ENCODE peak calls at places on chromosome 7, in six cellular contexts. One of them, this sample, is unnamed.

GRCh38 chr7:157416011-157416410 is 79.2 kb downstream of the DNAJB6 start:
- DNase-seq in GDM1: no peak
- DNase-seq in activated effector memory CD4-positive, alpha-beta T cell treated with Interleukin-2 at 50 U/mL for 16 hours: no peak
- DNase-seq in right cardiac atrium: peak
- DNase-seq in EL: no peak
- DNase-seq in activated T-cell treated with anti-CD3 and anti-CD28 coated beads, Interleukin-2, amount 50 U/mL, for 72 hours: no peak
- DNase-seq in this sample: no peak

GRCh38 chr7:38840736-38841460 is 68.1 kb downstream of the VPS41 start:
- DNase-seq in GDM1: no peak
- DNase-seq in activated effector memory CD4-positive, alpha-beta T cell treated with Interleukin-2 at 50 U/mL for 16 hours: no peak
- DNase-seq in right cardiac atrium: no peak
- DNase-seq in EL: peak
- DNase-seq in activated T-cell treated with anti-CD3 and anti-CD28 coated beads, Interleukin-2, amount 50 U/mL, for 72 hours: no peak
- DNase-seq in this sample: no peak

GRCh38 chr7:95264225-95264927 is 60.0 kb downstream of the PON1 start:
- DNase-seq in GDM1: no peak
- DNase-seq in activated effector memory CD4-positive, alpha-beta T cell treated with Interleukin-2 at 50 U/mL for 16 hours: no peak
- DNase-seq in right cardiac atrium: no peak
- DNase-seq in EL: peak
- DNase-seq in activated T-cell treated with anti-CD3 and anti-CD28 coated beads, Interleukin-2, amount 50 U/mL, for 72 hours: no peak
- DNase-seq in this sample: no peak

GRCh38 chr7:85600425-85600824 is 413.6 kb upstream of the SEMA3D start:
- DNase-seq in GDM1: no peak
- DNase-seq in activated effector memory CD4-positive, alpha-beta T cell treated with Interleukin-2 at 50 U/mL for 16 hours: no peak
- DNase-seq in right cardiac atrium: no peak
- DNase-seq in EL: peak
- DNase-seq in activated T-cell treated with anti-CD3 and anti-CD28 coated beads, Interleukin-2, amount 50 U/mL, for 72 hours: no peak
- DNase-seq in this sample: no peak

GRCh38 chr7:35596061-35596460 is 98.9 kb downstream of the HERPUD2 start:
- DNase-seq in GDM1: no peak
- DNase-seq in activated effector memory CD4-positive, alpha-beta T cell treated with Interleukin-2 at 50 U/mL for 16 hours: no peak
- DNase-seq in right cardiac atrium: no peak
- DNase-seq in EL: peak
- DNase-seq in activated T-cell treated with anti-CD3 and anti-CD28 coated beads, Interleukin-2, amount 50 U/mL, for 72 hours: no peak
- DNase-seq in this sample: no peak

GRCh38 chr7:130009848-130010688 is 41.1 kb downstream of the ZC3HC1 start:
- DNase-seq in GDM1: no peak
- DNase-seq in activated effector memory CD4-positive, alpha-beta T cell treated with Interleukin-2 at 50 U/mL for 16 hours: peak
- DNase-seq in right cardiac atrium: no peak
- DNase-seq in EL: peak
- DNase-seq in activated T-cell treated with anti-CD3 and anti-CD28 coated beads, Interleukin-2, amount 50 U/mL, for 72 hours: peak
- DNase-seq in this sample: no peak

GRCh38 chr7:131897016-131897789 is 340.8 kb upstream of the PODXL start:
- DNase-seq in GDM1: no peak
- DNase-seq in activated effector memory CD4-positive, alpha-beta T cell treated with Interleukin-2 at 50 U/mL for 16 hours: no peak
- DNase-seq in right cardiac atrium: no peak
- DNase-seq in EL: peak
- DNase-seq in activated T-cell treated with anti-CD3 and anti-CD28 coated beads, Interleukin-2, amount 50 U/mL, for 72 hours: no peak
- DNase-seq in this sample: no peak

GRCh38 chr7:142581341-142581740 is 167.9 kb upstream of the PRSS1 start:
- DNase-seq in GDM1: peak
- DNase-seq in activated effector memory CD4-positive, alpha-beta T cell treated with Interleukin-2 at 50 U/mL for 16 hours: no peak
- DNase-seq in right cardiac atrium: no peak
- DNase-seq in EL: peak
- DNase-seq in activated T-cell treated with anti-CD3 and anti-CD28 coated beads, Interleukin-2, amount 50 U/mL, for 72 hours: no peak
- DNase-seq in this sample: no peak

GRCh38 chr7:29604052-29604451 is 40.4 kb downstream of the PRR15 start:
- DNase-seq in GDM1: no peak
- DNase-seq in activated effector memory CD4-positive, alpha-beta T cell treated with Interleukin-2 at 50 U/mL for 16 hours: no peak
- DNase-seq in right cardiac atrium: no peak
- DNase-seq in EL: no peak
- DNase-seq in activated T-cell treated with anti-CD3 and anti-CD28 coated beads, Interleukin-2, amount 50 U/mL, for 72 hours: no peak
- DNase-seq in this sample: no peak

GRCh38 chr7:104363355-104363754 is 35.0 kb downstream of the LHFPL3 start:
- DNase-seq in GDM1: no peak
- DNase-seq in activated effector memory CD4-positive, alpha-beta T cell treated with Interleukin-2 at 50 U/mL for 16 hours: no peak
- DNase-seq in right cardiac atrium: no peak
- DNase-seq in EL: no peak
- DNase-seq in activated T-cell treated with anti-CD3 and anti-CD28 coated beads, Interleukin-2, amount 50 U/mL, for 72 hours: no peak
- DNase-seq in this sample: no peak

GRCh38 chr7:76278540-76278939 is 23.9 kb upstream of the HSPB1 start:
- DNase-seq in GDM1: no peak
- DNase-seq in activated effector memory CD4-positive, alpha-beta T cell treated with Interleukin-2 at 50 U/mL for 16 hours: no peak
- DNase-seq in right cardiac atrium: no peak
- DNase-seq in EL: no peak
- DNase-seq in activated T-cell treated with anti-CD3 and anti-CD28 coated beads, Interleukin-2, amount 50 U/mL, for 72 hours: no peak
- DNase-seq in this sample: no peak

GRCh38 chr7:1459512-1459892 is 232 bp upstream of the MICALL2 start:
- DNase-seq in GDM1: peak
- DNase-seq in activated effector memory CD4-positive, alpha-beta T cell treated with Interleukin-2 at 50 U/mL for 16 hours: peak
- DNase-seq in right cardiac atrium: peak
- DNase-seq in EL: peak
- DNase-seq in activated T-cell treated with anti-CD3 and anti-CD28 coated beads, Interleukin-2, amount 50 U/mL, for 72 hours: peak
- DNase-seq in this sample: peak

GRCh38 chr7:125670926-125671572 is 741.4 kb upstream of the POT1 start:
- DNase-seq in GDM1: no peak
- DNase-seq in activated effector memory CD4-positive, alpha-beta T cell treated with Interleukin-2 at 50 U/mL for 16 hours: no peak
- DNase-seq in right cardiac atrium: no peak
- DNase-seq in EL: no peak
- DNase-seq in activated T-cell treated with anti-CD3 and anti-CD28 coated beads, Interleukin-2, amount 50 U/mL, for 72 hours: no peak
- DNase-seq in this sample: no peak

GRCh38 chr7:66493235-66494181 is 135.2 kb upstream of the KCTD7 start:
- DNase-seq in GDM1: peak
- DNase-seq in activated effector memory CD4-positive, alpha-beta T cell treated with Interleukin-2 at 50 U/mL for 16 hours: peak
- DNase-seq in right cardiac atrium: peak
- DNase-seq in EL: peak
- DNase-seq in activated T-cell treated with anti-CD3 and anti-CD28 coated beads, Interleukin-2, amount 50 U/mL, for 72 hours: peak
- DNase-seq in this sample: peak

GRCh38 chr7:134905375-134905774 is 80.9 kb upstream of the AGBL3 start:
- DNase-seq in GDM1: no peak
- DNase-seq in activated effector memory CD4-positive, alpha-beta T cell treated with Interleukin-2 at 50 U/mL for 16 hours: no peak
- DNase-seq in right cardiac atrium: peak
- DNase-seq in EL: peak
- DNase-seq in activated T-cell treated with anti-CD3 and anti-CD28 coated beads, Interleukin-2, amount 50 U/mL, for 72 hours: no peak
- DNase-seq in this sample: no peak

GRCh38 chr7:151699920-151700319 is 177.0 kb downstream of the PRKAG2 start:
- DNase-seq in GDM1: peak
- DNase-seq in activated effector memory CD4-positive, alpha-beta T cell treated with Interleukin-2 at 50 U/mL for 16 hours: no peak
- DNase-seq in right cardiac atrium: no peak
- DNase-seq in EL: peak
- DNase-seq in activated T-cell treated with anti-CD3 and anti-CD28 coated beads, Interleukin-2, amount 50 U/mL, for 72 hours: no peak
- DNase-seq in this sample: no peak

GRCh38 chr7:123749537-123749857 is 694 bp upstream of the WASL start:
- DNase-seq in GDM1: peak
- DNase-seq in activated effector memory CD4-positive, alpha-beta T cell treated with Interleukin-2 at 50 U/mL for 16 hours: no peak
- DNase-seq in right cardiac atrium: no peak
- DNase-seq in EL: peak
- DNase-seq in activated T-cell treated with anti-CD3 and anti-CD28 coated beads, Interleukin-2, amount 50 U/mL, for 72 hours: peak
- DNase-seq in this sample: peak

GRCh38 chr7:115096262-115096661 is 174.4 kb downstream of the MDFIC start:
- DNase-seq in GDM1: no peak
- DNase-seq in activated effector memory CD4-positive, alpha-beta T cell treated with Interleukin-2 at 50 U/mL for 16 hours: no peak
- DNase-seq in right cardiac atrium: peak
- DNase-seq in EL: no peak
- DNase-seq in activated T-cell treated with anti-CD3 and anti-CD28 coated beads, Interleukin-2, amount 50 U/mL, for 72 hours: no peak
- DNase-seq in this sample: no peak

GRCh38 chr7:134368851-134369533 is 52.3 kb upstream of the SLC35B4 start:
- DNase-seq in GDM1: no peak
- DNase-seq in activated effector memory CD4-positive, alpha-beta T cell treated with Interleukin-2 at 50 U/mL for 16 hours: no peak
- DNase-seq in right cardiac atrium: peak
- DNase-seq in EL: peak
- DNase-seq in activated T-cell treated with anti-CD3 and anti-CD28 coated beads, Interleukin-2, amount 50 U/mL, for 72 hours: no peak
- DNase-seq in this sample: no peak

GRCh38 chr7:158985583-158985982 is 129.2 kb downstream of the DYNC2I1 start:
- DNase-seq in GDM1: no peak
- DNase-seq in activated effector memory CD4-positive, alpha-beta T cell treated with Interleukin-2 at 50 U/mL for 16 hours: no peak
- DNase-seq in right cardiac atrium: no peak
- DNase-seq in EL: no peak
- DNase-seq in activated T-cell treated with anti-CD3 and anti-CD28 coated beads, Interleukin-2, amount 50 U/mL, for 72 hours: no peak
- DNase-seq in this sample: no peak

GRCh38 chr7:34036069-34036920 is 131.0 kb downstream of the BMPER start:
- DNase-seq in GDM1: no peak
- DNase-seq in activated effector memory CD4-positive, alpha-beta T cell treated with Interleukin-2 at 50 U/mL for 16 hours: no peak
- DNase-seq in right cardiac atrium: peak
- DNase-seq in EL: no peak
- DNase-seq in activated T-cell treated with anti-CD3 and anti-CD28 coated beads, Interleukin-2, amount 50 U/mL, for 72 hours: no peak
- DNase-seq in this sample: no peak

GRCh38 chr7:154699421-154699820 is 303.5 kb downstream of the PAXIP1 start:
- DNase-seq in GDM1: no peak
- DNase-seq in activated effector memory CD4-positive, alpha-beta T cell treated with Interleukin-2 at 50 U/mL for 16 hours: no peak
- DNase-seq in right cardiac atrium: no peak
- DNase-seq in EL: no peak
- DNase-seq in activated T-cell treated with anti-CD3 and anti-CD28 coated beads, Interleukin-2, amount 50 U/mL, for 72 hours: no peak
- DNase-seq in this sample: no peak

This sample was measured in KG1.